ENCODE peak calls at places on chromosomes 2 and 18, in eight cellular contexts. C is sigmoid colon, D is tibial artery, Q is astrocyte, G is cardiac muscle cell, T is PC-3, S is fibroblast of lung, R is hepatocyte. M is an unnamed sample. For H3K4me1 and H3K27me3, the result is how much of the 10 kb centered on the place peaks cover.

GRCh38 chr2:72027426-72028161 is 120.1 kb downstream of the CYP26B1 start:
- DNase-seq in T (peak), Q (peak), C (no peak), R (no peak), D (peak), S (no peak), G (peak), M (no peak)

GRCh38 chr2:28102455-28102874 is 211.9 kb downstream of the BABAM2 start:
- DNase-seq in Q (peak), R (no peak), C (no peak), S (peak), D (no peak), T (no peak), G (peak), M (no peak)

GRCh38 chr2:30336978-30337841 is 105.9 kb downstream of the LBH start:
- DNase-seq in R (no peak), C (no peak), S (no peak), D (no peak), Q (peak), G (no peak), T (no peak), M (no peak)

GRCh38 chr2:202084265-202084664 is 11.2 kb downstream of the KIAA2012 start:
- DNase-seq in T (no peak), Q (peak), D (no peak), G (no peak), S (peak), C (no peak), R (no peak), M (no peak)

GRCh38 chr2:235227607-235228006 is 266.2 kb upstream of the AGAP1 start:
- DNase-seq in D (no peak), G (no peak), R (no peak), Q (no peak), S (no peak), T (no peak), C (no peak), M (no peak)

GRCh38 chr2:168140892-168141291 is 106.5 kb downstream of the STK39 start:
- DNase-seq in S (no peak), C (no peak), Q (no peak), G (no peak), T (no peak), R (no peak), D (no peak), M (no peak)

GRCh38 chr2:201257381-201257940 is 2.9 kb upstream of the CASP8 start:
- DNase-seq in S (no peak), D (no peak), R (peak), T (no peak), C (no peak), Q (no peak), G (no peak), M (peak)

GRCh38 chr2:124804014-124804940 is 779.2 kb downstream of the CNTNAP5 start:
- DNase-seq in G (peak), C (no peak), D (no peak), Q (no peak), R (peak), S (peak), T (peak), M (no peak)

GRCh38 chr2:223051580-223052375 is at the start of gene KCNE4:
- DNase-seq in D (peak), R (peak), Q (peak), T (peak), C (peak), G (peak), S (peak), M (no peak)

GRCh38 chr2:120820885-120821279 is 85.2 kb downstream of the GLI2 start:
- DNase-seq in D (peak), R (peak), Q (peak), C (no peak), G (peak), S (peak), T (no peak), M (peak)

GRCh38 chr2:202512176-202512575 is 122.6 kb upstream of the FAM117B start:
- DNase-seq in Q (no peak), T (no peak), S (no peak), C (no peak), G (no peak), D (no peak), R (no peak), M (no peak)

GRCh38 chr2:197369228-197369945 is 58.8 kb upstream of the ANKRD44 start:
- DNase-seq in G (peak), S (no peak), R (no peak), Q (peak), T (no peak), C (no peak), D (no peak), M (no peak)

GRCh38 chr2:193847140-193847539 is 1652.4 kb upstream of the TMEFF2 start:
- DNase-seq in G (peak), C (no peak), Q (peak), R (peak), D (no peak), S (peak), T (peak), M (no peak)

GRCh38 chr2:39513641-39514094 is 76.6 kb upstream of the MAP4K3 start:
- DNase-seq in D (peak), R (peak), S (peak), G (peak), T (peak), Q (peak), C (peak), M (no peak)

GRCh38 chr18:13460946-13461345 is 242.4 kb downstream of the LDLRAD4 start:
- DNase-seq in G (no peak), R (no peak), T (no peak), S (no peak), D (peak), Q (no peak), C (peak), M (no peak)

GRCh38 chr2:71546275-71546638 is 92.9 kb downstream of the DYSF start:
- DNase-seq in R (no peak), Q (no peak), C (no peak), T (no peak), D (no peak), G (no peak), S (no peak), M (no peak)

GRCh38 chr2:237222683-237223082 is 137.0 kb downstream of the COPS8 start:
- DNase-seq in G (peak), C (no peak), T (no peak), D (no peak), R (no peak), Q (no peak), S (peak), M (no peak)

DNA sequence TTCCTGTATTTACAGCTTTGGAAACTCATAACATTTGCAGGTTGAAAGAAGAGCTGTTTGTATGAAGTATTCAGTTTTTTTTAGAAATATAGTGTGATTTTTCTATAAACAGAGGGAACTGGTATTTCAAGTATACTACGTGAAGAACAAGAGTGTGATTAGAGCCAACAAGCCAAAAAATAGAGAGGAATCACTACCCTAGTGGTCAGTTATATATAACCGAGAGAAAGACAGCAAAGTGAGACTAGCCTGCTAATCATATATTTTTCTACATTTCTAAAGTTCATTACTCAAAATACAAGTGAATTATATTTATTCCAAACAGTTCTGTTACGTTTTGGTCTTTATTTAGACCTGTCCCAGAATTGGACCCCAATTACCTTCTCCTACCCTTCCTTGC is 444.8 kb upstream of the NRP2 start:
- DNase-seq in T (peak), D (no peak), C (no peak), G (no peak), S (no peak), Q (no peak), R (no peak), M (no peak)
- TF ChIP-seq CTCF in T (peak), D (no peak), C (no peak), G (no peak), S (no peak), Q (no peak), R (no peak), M (no peak)

GRCh38 chr2:85425588-85425987 is 7.1 kb downstream of the SH2D6 start:
- DNase-seq in C (no peak), Q (no peak), T (no peak), G (no peak), S (no peak), R (no peak), D (no peak), M (no peak)
- H3K4me1 ChIP-seq in C (under half), Q (under half), T (under half), G (under half), S (under half), R (under half), D (under half), M (under half)

GRCh38 chr2:68562934-68563333 is 80.4 kb upstream of the PROKR1 start:
- DNase-seq in Q (no peak), C (no peak), T (no peak), D (no peak), G (no peak), R (no peak), S (no peak), M (no peak)
- H3K27me3 ChIP-seq in Q (under half), C (under half), T (under half), D (under half), G (under half), R (under half), S (under half), M (under half)

GRCh38 chr2:215441560-215442391 is 5.9 kb upstream of the FN1 start:
- DNase-seq in T (no peak), G (no peak), S (no peak), C (no peak), D (no peak), Q (peak), R (no peak), M (no peak)
- TF ChIP-seq CTCF in T (no peak), G (no peak), S (no peak), C (no peak), D (no peak), Q (no peak), R (no peak), M (no peak)

GRCh38 chr18:45518770-45519169 is 96.5 kb upstream of the SLC14A2 start:
- DNase-seq in Q (no peak), R (no peak), D (no peak), T (no peak), S (no peak), C (no peak), G (no peak), M (no peak)
- H3K4me1 ChIP-seq in Q (under half), R (under half), D (half or more), T (under half), S (under half), C (under half), G (under half), M (under half)

DNA sequence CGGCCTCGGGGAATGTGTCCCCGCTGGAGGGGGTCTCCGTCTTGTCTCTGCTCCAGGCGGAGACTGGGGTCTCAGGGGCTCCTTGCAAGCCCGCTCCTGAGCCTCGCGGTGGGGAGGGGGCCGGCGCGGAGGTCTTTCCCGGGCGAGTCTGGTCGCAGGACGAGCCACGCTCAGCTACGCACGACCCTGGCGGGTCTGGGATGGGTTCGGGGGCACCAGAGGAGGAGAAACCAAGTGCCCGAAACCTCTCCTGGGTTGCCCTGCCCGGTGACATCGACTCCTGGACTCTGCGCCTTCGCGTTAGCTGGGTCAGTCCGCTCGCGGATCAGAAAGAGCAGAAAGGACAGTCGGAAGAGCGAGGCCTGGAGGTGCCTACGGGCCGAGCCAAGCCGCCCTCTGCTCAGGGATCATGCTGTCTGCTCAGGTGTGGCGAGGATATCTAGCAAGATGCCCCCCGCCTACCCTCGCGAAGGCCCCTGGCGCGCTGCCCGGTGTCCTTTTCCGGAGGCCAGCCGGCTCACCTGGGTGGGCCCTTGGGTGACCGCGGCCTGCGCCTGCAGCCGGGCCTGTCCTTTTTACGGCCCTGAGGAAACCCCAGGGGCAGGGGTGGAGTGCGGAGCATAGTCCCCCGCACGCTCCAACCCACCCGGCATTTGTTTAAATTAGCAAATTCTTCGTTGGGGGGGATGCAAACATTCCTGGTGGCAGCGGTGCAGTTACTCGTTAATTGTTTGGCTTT is 58.7 kb downstream of the SNORC start:
- DNase-seq in D (no peak), G (no peak), R (no peak), Q (no peak), C (no peak), S (no peak), T (no peak), M (peak)
- H3K27me3 ChIP-seq in D (under half), G (half or more), R (half or more), Q (under half), C (under half), S (under half), T (under half), M (under half)

GRCh38 chr2:161576421-161576820 is 47.8 kb upstream of the SLC4A10 start:
- DNase-seq in R (no peak), S (no peak), G (peak), Q (no peak), C (no peak), D (no peak), T (peak), M (no peak)
- TF ChIP-seq CTCF in R (no peak), S (no peak), G (no peak), Q (no peak), C (no peak), D (no peak), T (peak), M (no peak)

M was measured in pancreas.